ENCODE peak calls at places on chromosomes 5 and 9, in five cellular contexts. R, W, P, O and G are unnamed samples.

GRCh38 chr5:154648706-154649105 is 106.5 kb upstream of the LARP1 start:
- DNase-seq in O (no peak), P (no peak), W (no peak), R (peak), G (peak)

GRCh38 chr5:153629027-153629426 is 138.6 kb downstream of the GRIA1 start:
- DNase-seq in P (peak), R (no peak), W (peak), O (no peak), G (peak)

GRCh38 chr9:128120061-128120740 is 7.3 kb downstream of the PTGES2 start:
- DNase-seq in R (no peak), P (no peak), O (no peak), W (no peak), G (no peak)

GRCh38 chr5:91283326-91283725 is 99.8 kb downstream of the ARRDC3 start:
- DNase-seq in O (no peak), W (no peak), R (no peak), P (no peak), G (no peak)

GRCh38 chr5:52598954-52599353 is 188.8 kb upstream of the ITGA1 start:
- DNase-seq in P (no peak), O (no peak), R (no peak), W (no peak), G (no peak)

GRCh38 chr9:35757527-35758275 is 3.6 kb upstream of the MSMP start:
- DNase-seq in P (peak), W (peak), O (peak), R (no peak), G (no peak)

GRCh38 chr5:168479166-168479565 is 7.1 kb upstream of the RARS1 start:
- DNase-seq in W (no peak), O (no peak), P (no peak), R (no peak), G (no peak)

GRCh38 chr5:55114061-55114460 is 11.6 kb downstream of the GZMA start:
- DNase-seq in R (no peak), P (no peak), O (no peak), W (no peak), G (no peak)

DNA sequence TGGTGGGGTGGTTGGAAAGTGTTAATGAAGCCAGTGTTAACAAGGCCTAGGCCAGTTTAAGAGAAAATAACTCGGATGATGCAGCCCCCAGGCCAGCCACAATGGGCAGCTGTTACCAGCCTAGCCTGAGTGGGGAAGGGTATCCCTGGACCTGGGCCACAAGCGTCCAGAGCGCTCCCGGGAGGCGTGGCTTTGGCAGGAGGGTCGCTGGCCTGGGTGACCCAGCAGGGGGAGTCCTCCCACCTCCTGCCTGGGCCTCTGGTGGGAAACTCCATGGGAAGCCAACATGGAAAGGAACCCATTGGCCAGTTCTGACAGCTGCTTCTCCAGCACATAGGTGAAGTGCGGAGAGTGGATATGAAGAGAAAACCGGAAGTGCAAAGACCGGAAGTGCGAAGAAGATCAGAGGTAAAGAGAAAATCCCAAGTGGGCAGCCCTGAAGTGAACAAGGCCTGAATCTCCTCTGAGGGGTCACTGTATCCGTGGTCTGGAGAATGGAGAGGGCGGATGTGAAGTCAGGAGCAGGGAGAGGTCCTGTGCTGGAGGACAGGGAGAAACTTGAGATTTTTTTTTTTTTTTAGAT is 79.0 kb downstream of the ADCY2 start:
- DNase-seq in O (no peak), R (no peak), P (no peak), W (no peak), G (no peak)
- TF ChIP-seq MYC in O (no peak), R (no peak), P (no peak), W (no peak), G (no peak)

DNA sequence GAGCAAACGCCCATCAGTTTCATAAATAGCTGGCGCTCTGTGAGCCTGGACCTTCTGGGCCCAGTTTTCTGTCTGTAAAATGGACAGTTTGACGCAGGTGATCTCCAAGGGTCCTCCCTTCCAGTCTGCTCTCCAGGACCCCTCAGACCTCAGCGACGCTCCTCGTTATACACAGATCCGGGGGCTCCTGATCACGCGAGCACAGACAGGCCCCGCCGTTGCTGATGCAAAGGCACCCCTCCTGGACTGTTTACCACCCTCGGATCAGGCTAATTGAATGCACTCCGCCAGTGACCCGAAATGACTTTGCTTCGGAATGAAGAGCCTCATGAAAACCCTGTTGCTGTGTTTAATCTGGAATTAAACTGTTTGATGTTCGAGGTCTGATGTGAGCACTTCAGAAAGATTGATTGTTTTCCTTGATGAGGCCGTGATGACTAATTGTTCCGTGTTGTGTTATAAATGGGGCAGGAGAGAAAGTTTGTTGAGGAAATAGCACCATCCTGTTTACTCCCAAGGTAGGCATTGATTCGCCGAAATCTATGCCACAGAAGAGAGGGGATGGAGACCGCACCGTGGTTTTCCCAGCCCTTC is 190.5 kb upstream of the PPP1R26 start:
- DNase-seq in O (no peak), P (no peak), R (no peak), W (no peak), G (no peak)
- TF ChIP-seq MAX in O (no peak), P (no peak), R (no peak), W (no peak), G (no peak)

GRCh38 chr9:121778252-121779225 is 127.1 kb downstream of the DAB2IP start:
- DNase-seq in W (peak), O (no peak), R (no peak), P (no peak), G (no peak)
- TF ChIP-seq MYC in W (no peak), O (no peak), R (no peak), P (no peak), G (no peak)

GRCh38 chr5:170353011-170353890 is 35.9 kb downstream of the KCNMB1 start:
- DNase-seq in R (no peak), O (no peak), W (no peak), P (no peak), G (peak)
- TF ChIP-seq MAX in R (no peak), O (no peak), W (no peak), P (no peak), G (no peak)

GRCh38 chr5:119864286-119864685 is 234.9 kb downstream of the FAM170A start:
- DNase-seq in P (no peak), W (no peak), O (no peak), R (no peak), G (no peak)
- TF ChIP-seq MYC in P (no peak), W (no peak), O (no peak), R (no peak), G (no peak)